ENCODE peak calls at places on chromosomes 1 and 21, in nine cellular contexts. J, S, Y, I, O, N, D, H and M are unnamed samples.

GRCh38 chr1:8120693-8121260 is 94.7 kb upstream of the ERRFI1 start:
- DNase-seq in J (no peak), S (no peak), Y (no peak), I (peak; percentile 55), O (no peak), N (no peak), D (no peak), H (peak; percentile 5), M (peak; percentile 72)

GRCh38 chr1:3022511-3022973 is 1.3 kb downstream of the ACTRT2 start:
- DNase-seq in J (no peak), S (no peak), Y (no peak), I (no peak), O (no peak), N (no peak), D (no peak), H (no peak), M (no peak)

GRCh38 chr1:7609311-7609994 is 161.6 kb upstream of the VAMP3 start:
- DNase-seq in J (no peak), S (no peak), Y (no peak), I (no peak), O (no peak), N (no peak), D (peak; percentile 50), H (no peak), M (no peak)

GRCh38 chr1:2288816-2289536 is 60.9 kb downstream of the SKI start:
- DNase-seq in J (no peak), S (no peak), Y (no peak), I (no peak), O (no peak), N (no peak), D (no peak), H (no peak), M (no peak)

GRCh38 chr1:31214316-31215082 is 25.2 kb downstream of the NKAIN1 start:
- DNase-seq in J (no peak), S (no peak), Y (no peak), I (no peak), O (no peak), N (no peak), D (no peak), H (no peak), M (no peak)

GRCh38 chr1:1206376-1207253 is at the start of gene TNFRSF18:
- DNase-seq in J (no peak), S (no peak), Y (no peak), I (no peak), O (no peak), N (peak; percentile 77), D (no peak), H (no peak), M (no peak)

GRCh38 chr1:234721476-234722266 is 111.7 kb upstream of the IRF2BP2 start:
- DNase-seq in J (no peak), S (no peak), Y (peak; percentile 73), I (peak; percentile 50), O (peak; percentile 50), N (no peak), D (peak; percentile 78), H (no peak), M (peak; percentile 75)

GRCh38 chr1:115302390-115302961 is 35.6 kb downstream of the NGF start:
- DNase-seq in J (peak; percentile 72), S (no peak), Y (peak; percentile 87), I (peak; percentile 90), O (no peak), N (no peak), D (no peak), H (no peak), M (peak; percentile 30)

GRCh38 chr1:9388628-9389184 is 96.0 kb downstream of the SPSB1 start:
- DNase-seq in J (no peak), S (peak; percentile 61), Y (peak; percentile 55), I (no peak), O (no peak), N (no peak), D (no peak), H (peak; percentile 37), M (peak; percentile 55)

GRCh38 chr1:148373236-148373935 is 109.7 kb downstream of the PPIAL4G start:
- DNase-seq in J (no peak), S (no peak), Y (no peak), I (no peak), O (no peak), N (no peak), D (no peak), H (no peak), M (no peak)

GRCh38 chr1:111882986-111883560 is 106.4 kb downstream of the KCND3 start:
- DNase-seq in J (no peak), S (no peak), Y (no peak), I (no peak), O (no peak), N (no peak), D (peak; percentile 63), H (no peak), M (no peak)

GRCh38 chr21:42059141-42059540 is 12.0 kb upstream of the UMODL1 start:
- DNase-seq in J (no peak), S (no peak), Y (no peak), I (no peak), O (no peak), N (no peak), D (no peak), H (no peak), M (no peak)

GRCh38 chr1:230286890-230287269 is 139.3 kb downstream of the PGBD5 start:
- DNase-seq in J (no peak), S (no peak), Y (no peak), I (no peak), O (no peak), N (no peak), D (no peak), H (no peak), M (no peak)

GRCh38 chr1:159991513-159991912 is 37.5 kb upstream of the SLAMF9 start:
- DNase-seq in J (no peak), S (no peak), Y (no peak), I (peak; percentile 84), O (peak; percentile 49), N (peak; percentile 8), D (no peak), H (no peak), M (peak; percentile 7)

GRCh38 chr1:228280961-228281591 is 73.2 kb downstream of the OBSCN start:
- DNase-seq in J (no peak), S (no peak), Y (no peak), I (no peak), O (peak; percentile 30), N (no peak), D (no peak), H (no peak), M (no peak)

GRCh38 chr1:98516306-98516705 is 145.2 kb upstream of the SNX7 start:
- DNase-seq in J (no peak), S (no peak), Y (no peak), I (peak; percentile 75), O (no peak), N (no peak), D (no peak), H (no peak), M (peak; percentile 52)

GRCh38 chr1:192849442-192849841 is 40.6 kb downstream of the RGS2 start:
- DNase-seq in J (no peak), S (no peak), Y (no peak), I (no peak), O (no peak), N (no peak), D (no peak), H (no peak), M (no peak)

GRCh38 chr1:68321084-68321685 is 88.9 kb upstream of the WLS start:
- DNase-seq in J (no peak), S (no peak), Y (peak; percentile 80), I (peak; percentile 52), O (peak; percentile 70), N (no peak), D (peak; percentile 54), H (peak; percentile 57), M (no peak)

GRCh38 chr1:91505086-91505485 is 4.4 kb downstream of the CDC7 start:
- DNase-seq in J (no peak), S (no peak), Y (no peak), I (no peak), O (no peak), N (no peak), D (no peak), H (no peak), M (no peak)